ENCODE peak calls at places on chromosome 3, in five cellular contexts. F is mesothelial cell of epicardium, E is fibroblast of villous mesenchyme, W is right lobe of liver, H is uterus. P is an unnamed sample.

GRCh38 chr3:155870945-155871745 is 695 bp downstream of the GMPS start:
- DNase-seq in F (peak; percentile 64), H (peak; percentile 51), W (peak; percentile 72), E (peak; percentile 6), P (peak; percentile 42)

GRCh38 chr3:78041486-78041885 is 1001.6 kb downstream of the ROBO2 start:
- DNase-seq in E (no peak), F (no peak), W (no peak), H (no peak), P (no peak)

GRCh38 chr3:22089284-22089683 is 338.3 kb upstream of the ZNF385D start:
- DNase-seq in E (peak; percentile 0), F (no peak), W (peak; percentile 75), H (no peak), P (no peak)

GRCh38 chr3:179558742-179559364 is 3.9 kb upstream of the ACTL6A start:
- DNase-seq in E (peak; percentile 75), H (peak; percentile 44), F (peak; percentile 67), W (peak; percentile 51), P (no peak)

GRCh38 chr3:194086251-194087075 is 49.5 kb upstream of the HES1 start:
- DNase-seq in H (no peak), W (peak; percentile 22), F (no peak), E (no peak), P (no peak)

GRCh38 chr3:4687167-4687566 is 194.0 kb downstream of the ITPR1 start:
- DNase-seq in F (no peak), H (no peak), E (peak; percentile 65), W (no peak), P (no peak)

GRCh38 chr3:193078996-193079731 is 161.5 kb upstream of the MB21D2 start:
- DNase-seq in F (no peak), H (no peak), E (no peak), W (no peak), P (no peak)

GRCh38 chr3:193851941-193852674 is 259.1 kb downstream of the OPA1 start:
- DNase-seq in W (no peak), H (no peak), F (no peak), E (no peak), P (no peak)

GRCh38 chr3:108820586-108820985 is 2.0 kb upstream of the TRAT1 start:
- DNase-seq in H (no peak), F (no peak), E (no peak), W (no peak), P (no peak)

GRCh38 chr3:133574260-133574881 is 885 bp downstream of the CDV3 start:
- DNase-seq in W (peak; percentile 80), F (peak; percentile 66), E (peak; percentile 82), H (peak; percentile 59), P (peak; percentile 76)

GRCh38 chr3:48564022-48564421 is 441 bp upstream of the UCN2 start:
- DNase-seq in H (no peak), F (no peak), E (peak; percentile 62), W (no peak), P (no peak)

GRCh38 chr3:152480282-152480953 is 211.7 kb downstream of the MBNL1 start:
- DNase-seq in H (no peak), W (no peak), F (no peak), E (no peak), P (no peak)

GRCh38 chr3:35718921-35719320 is 79.6 kb downstream of the ARPP21 start:
- DNase-seq in F (no peak), H (no peak), E (no peak), W (no peak), P (no peak)

GRCh38 chr3:100089802-100090668 is 24.3 kb downstream of the FILIP1L start:
- DNase-seq in W (no peak), F (no peak), H (peak; percentile 74), E (peak; percentile 82), P (no peak)

GRCh38 chr3:69392415-69392814 is 6.5 kb upstream of the FRMD4B start:
- DNase-seq in E (no peak), H (no peak), W (no peak), F (no peak), P (no peak)

GRCh38 chr3:41026394-41027177 is 172.7 kb upstream of the CTNNB1 start:
- DNase-seq in H (peak; percentile 80), E (peak; percentile 99), F (peak; percentile 42), W (peak; percentile 55), P (no peak)

GRCh38 chr3:185744997-185745843 is 79.6 kb downstream of the IGF2BP2 start:
- DNase-seq in W (no peak), E (peak; percentile 74), H (no peak), F (no peak), P (no peak)

GRCh38 chr3:46899151-46900006 is 21.9 kb downstream of the PTH1R start:
- DNase-seq in H (no peak), E (no peak), F (no peak), W (no peak), P (no peak)

GRCh38 chr3:116453676-116454346 is 8.5 kb upstream of the LSAMP start:
- DNase-seq in E (peak; percentile 8), W (no peak), H (no peak), F (no peak), P (no peak)

GRCh38 chr3:135516143-135516542 is 449.4 kb upstream of the PPP2R3A start:
- DNase-seq in H (no peak), F (no peak), E (peak; percentile 7), W (no peak), P (no peak)

GRCh38 chr3:171508676-171509075 is 48.5 kb upstream of the TNIK start:
- DNase-seq in F (no peak), H (no peak), E (no peak), W (no peak), P (no peak)

GRCh38 chr3:120350431-120350941 is 1.3 kb upstream of the LRRC58 start:
- DNase-seq in F (no peak), W (peak; percentile 83), H (peak; percentile 20), E (peak; percentile 87), P (no peak)

GRCh38 chr3:41715376-41715775 is 246.5 kb downstream of the ULK4 start:
- DNase-seq in F (no peak), H (no peak), E (no peak), W (no peak), P (no peak)

GRCh38 chr3:23440416-23441294 is 237.5 kb downstream of the UBE2E2 start:
- DNase-seq in F (no peak), H (no peak), W (no peak), E (no peak), P (no peak)

GRCh38 chr3:187739125-187739560 is 6.1 kb downstream of the BCL6 start:
- DNase-seq in W (peak; percentile 78), H (no peak), F (peak; percentile 64), E (no peak), P (peak; percentile 33)

GRCh38 chr3:11211531-11212300 is 57.4 kb downstream of the HRH1 start:
- DNase-seq in W (peak; percentile 16), E (peak; percentile 57), H (no peak), F (no peak), P (no peak)

GRCh38 chr3:99637381-99638111 is 848 bp upstream of the COL8A1 start:
- DNase-seq in H (peak; percentile 37), E (peak; percentile 68), F (peak; percentile 42), W (no peak), P (no peak)

GRCh38 chr3:54836876-54837275 is 91.0 kb downstream of the LRTM1 start:
- DNase-seq in W (no peak), H (no peak), E (no peak), F (no peak), P (no peak)

DNA sequence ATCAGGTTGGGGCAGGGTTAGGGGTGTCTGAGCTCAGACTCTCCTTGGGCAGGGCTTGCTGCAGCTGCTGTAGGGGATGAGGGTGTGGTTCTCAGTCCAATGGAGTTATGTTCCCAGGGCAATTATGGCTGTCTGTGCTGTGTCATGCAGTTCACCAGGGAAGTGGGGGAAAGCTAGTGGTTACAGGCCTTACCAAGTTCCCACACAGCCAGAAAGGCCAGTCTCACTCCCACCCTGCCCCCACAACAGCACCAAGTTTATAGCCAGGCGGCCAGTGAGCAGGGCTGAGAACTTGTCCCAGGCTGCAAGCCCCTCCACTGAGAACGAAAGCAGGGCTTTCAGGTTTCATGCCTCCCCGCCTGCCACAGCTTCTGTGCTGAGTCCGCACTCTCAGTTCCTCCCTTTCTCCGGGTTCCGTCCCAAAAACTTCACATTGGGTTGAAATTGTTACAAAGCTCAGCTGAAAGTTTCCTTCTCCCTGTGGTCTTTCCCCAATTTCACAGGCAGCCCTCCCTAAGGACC is 19.6 kb upstream of the CPOX start:
- DNase-seq in W (peak; percentile 46), E (peak; percentile 3), H (no peak), F (no peak), P (no peak)
- TF ChIP-seq CTCF in W (no peak), E (no peak), H (no peak), F (no peak), P (no peak)

GRCh38 chr3:17555525-17555924 is 186.9 kb downstream of the TBC1D5 start:
- DNase-seq in W (no peak), H (no peak), E (peak; percentile 80), F (no peak), P (no peak)
- TF ChIP-seq CTCF in W (no peak), H (no peak), E (no peak), F (no peak), P (no peak)

GRCh38 chr3:53342353-53342752 is 5.0 kb downstream of the DCP1A start:
- DNase-seq in E (no peak), W (peak; percentile 51), F (no peak), H (no peak), P (no peak)

GRCh38 chr3:53346922-53347260 is 452 bp downstream of the DCP1A start:
- DNase-seq in E (no peak), F (no peak), H (no peak), W (no peak), P (no peak)

GRCh38 chr3:53350652-53351051 is 3.3 kb upstream of the DCP1A start:
- DNase-seq in F (no peak), W (no peak), E (peak; percentile 79), H (no peak), P (no peak)

GRCh38 chr3:53346514-53346913 is 829 bp downstream of the DCP1A start:
- DNase-seq in F (no peak), W (no peak), E (peak; percentile 49), H (no peak), P (no peak)

DNA sequence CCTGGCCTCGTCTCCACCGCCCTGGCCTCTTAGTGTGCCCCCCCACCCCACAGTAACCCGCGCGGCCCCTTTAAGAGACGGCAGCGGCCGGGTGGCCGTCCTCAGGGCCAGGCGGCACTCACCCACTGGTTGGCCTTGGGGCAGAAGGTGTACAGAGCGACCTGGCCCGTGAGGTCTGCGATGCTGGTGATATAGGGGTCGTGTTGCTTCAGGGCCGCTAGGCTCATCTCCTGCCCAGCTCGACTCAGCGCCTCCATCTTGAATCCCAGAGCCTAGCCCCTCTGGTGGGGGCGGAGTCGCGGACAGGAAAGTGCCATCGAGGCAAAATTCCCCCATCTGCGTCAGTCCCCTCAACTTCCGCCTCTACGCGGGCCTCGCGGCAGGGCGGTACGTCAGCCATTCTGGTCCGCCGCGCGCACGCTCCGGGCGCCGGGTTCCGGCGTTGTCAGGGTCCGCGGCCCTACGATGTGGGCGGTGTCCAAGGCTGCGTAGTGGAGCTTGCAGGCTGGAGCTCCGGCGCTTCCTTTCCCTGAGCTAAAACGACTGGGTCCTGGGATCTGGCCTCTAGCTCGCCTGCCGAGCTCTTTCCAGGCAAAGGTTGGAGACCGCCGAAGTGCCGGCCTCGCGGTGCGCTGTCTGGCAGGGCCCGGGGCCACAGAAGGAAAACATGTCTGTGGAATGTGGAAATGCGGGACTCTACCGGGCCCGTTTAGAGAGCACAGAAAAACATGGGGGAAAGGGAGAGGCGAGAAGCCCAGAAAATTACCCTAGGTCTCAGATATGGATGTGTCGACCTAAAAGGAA is at the start of gene DCP1A:
- DNase-seq in F (peak; percentile 98), W (peak; percentile 96), H (peak; percentile 96), E (peak; percentile 98), P (peak; percentile 98)
- TF ChIP-seq CTCF in F (no peak), W (no peak), H (no peak), E (no peak), P (no peak)

GRCh38 chr3:160400048-160400630 is 689 bp downstream of the SMC4 start:
- DNase-seq in F (peak; percentile 57), H (peak; percentile 26), E (peak; percentile 74), W (peak; percentile 70), P (no peak)
- TF ChIP-seq CTCF in F (no peak), H (no peak), E (no peak), W (no peak), P (no peak)

P was measured in activated B cell treated with CpG ODN at 0.5 μM for 24 hours.